ENCODE peak calls at places on chromosomes 2 and 18, in five cellular contexts. X, J, F, K and M are unnamed samples. For H3K9me3, the result is how much of the 10 kb centered on the place peaks cover.

GRCh38 chr2:71575966-71576365 is 122.6 kb downstream of the DYSF start:
- DNase-seq in X (no peak), J (no peak), F (no peak), K (no peak), M (no peak)

GRCh38 chr18:60775978-60776377 is 403.4 kb upstream of the MC4R start:
- DNase-seq in X (no peak), J (no peak), F (no peak), K (no peak), M (no peak)

GRCh38 chr2:26574066-26574899 is 66.9 kb downstream of the CIB4 start:
- DNase-seq in X (no peak), J (no peak), F (no peak), K (no peak), M (no peak)

GRCh38 chr2:144468823-144469595 is 50.9 kb downstream of the ZEB2 start:
- DNase-seq in X (no peak), J (no peak), F (no peak), K (no peak), M (no peak)

GRCh38 chr18:72427721-72428120 is 116.4 kb downstream of the CBLN2 start:
- DNase-seq in X (no peak), J (no peak), F (peak), K (no peak), M (no peak)

GRCh38 chr2:189142893-189143759 is 36.4 kb downstream of the COL5A2 start:
- DNase-seq in X (peak), J (peak), F (no peak), K (peak), M (peak)

GRCh38 chr18:54389143-54389505 is 31.4 kb downstream of the C18orf54 start:
- DNase-seq in X (no peak), J (no peak), F (no peak), K (no peak), M (no peak)

GRCh38 chr18:3653859-3654441 is 204.0 kb downstream of the TGIF1 start:
- DNase-seq in X (peak), J (no peak), F (no peak), K (no peak), M (no peak)

GRCh38 chr18:22914633-22915032 is 18.5 kb upstream of the RBBP8 start:
- DNase-seq in X (no peak), J (no peak), F (no peak), K (no peak), M (no peak)

GRCh38 chr18:70046796-70047195 is 99.1 kb upstream of the CD226 start:
- DNase-seq in X (no peak), J (no peak), F (peak), K (no peak), M (no peak)

GRCh38 chr2:133787207-133787606 is 218.9 kb upstream of the NCKAP5 start:
- DNase-seq in X (peak), J (no peak), F (peak), K (no peak), M (no peak)

GRCh38 chr2:10390369-10390801 is 57.7 kb downstream of the ODC1 start:
- DNase-seq in X (no peak), J (no peak), F (no peak), K (no peak), M (no peak)

GRCh38 chr2:112588611-112589045 is 4.2 kb downstream of the CHCHD5 start:
- DNase-seq in X (no peak), J (no peak), F (no peak), K (no peak), M (no peak)

GRCh38 chr2:69642709-69643601 is 584 bp downstream of the AAK1 start:
- DNase-seq in X (peak), J (peak), F (peak), K (peak), M (peak)

GRCh38 chr2:7010376-7010775 is 93.2 kb downstream of the RNF144A start:
- DNase-seq in X (peak), J (no peak), F (peak), K (no peak), M (no peak)

DNA sequence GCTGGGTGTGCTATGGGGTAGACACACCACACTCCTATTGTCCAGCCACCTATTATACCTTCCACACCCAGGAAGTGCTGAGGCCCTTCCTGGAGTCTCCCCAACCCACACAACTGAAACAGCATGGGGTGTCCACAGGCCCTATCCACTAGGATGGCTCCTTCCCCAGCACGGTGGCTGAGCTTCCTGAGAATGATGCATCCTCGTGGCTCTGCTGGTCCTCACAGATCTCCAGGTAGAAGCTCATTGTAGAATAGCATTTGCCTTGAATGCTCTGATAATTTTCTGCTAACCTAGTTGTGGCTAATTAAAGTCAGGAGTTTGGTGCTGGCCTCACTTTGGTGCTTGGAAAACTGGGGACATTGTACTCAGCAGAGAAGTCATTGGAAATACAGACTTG is 182.6 kb downstream of the ANKRD30B start:
- DNase-seq in X (no peak), J (no peak), F (no peak), K (no peak), M (no peak)
- H3K9me3 ChIP-seq in X (under half), J (under half), F (under half), K (under half), M (under half)

GRCh38 chr2:37375721-37376399 is 31.4 kb downstream of the QPCT start:
- DNase-seq in X (no peak), J (no peak), F (no peak), K (no peak), M (no peak)
- H3K4me3 ChIP-seq in X (no peak), J (peak), F (no peak), K (no peak), M (no peak)

GRCh38 chr2:1754461-1755170 is 10.3 kb upstream of the PXDN start:
- DNase-seq in X (no peak), J (no peak), F (no peak), K (no peak), M (no peak)
- H3K9me3 ChIP-seq in X (under half), J (under half), F (under half), K (under half), M (under half)

DNA sequence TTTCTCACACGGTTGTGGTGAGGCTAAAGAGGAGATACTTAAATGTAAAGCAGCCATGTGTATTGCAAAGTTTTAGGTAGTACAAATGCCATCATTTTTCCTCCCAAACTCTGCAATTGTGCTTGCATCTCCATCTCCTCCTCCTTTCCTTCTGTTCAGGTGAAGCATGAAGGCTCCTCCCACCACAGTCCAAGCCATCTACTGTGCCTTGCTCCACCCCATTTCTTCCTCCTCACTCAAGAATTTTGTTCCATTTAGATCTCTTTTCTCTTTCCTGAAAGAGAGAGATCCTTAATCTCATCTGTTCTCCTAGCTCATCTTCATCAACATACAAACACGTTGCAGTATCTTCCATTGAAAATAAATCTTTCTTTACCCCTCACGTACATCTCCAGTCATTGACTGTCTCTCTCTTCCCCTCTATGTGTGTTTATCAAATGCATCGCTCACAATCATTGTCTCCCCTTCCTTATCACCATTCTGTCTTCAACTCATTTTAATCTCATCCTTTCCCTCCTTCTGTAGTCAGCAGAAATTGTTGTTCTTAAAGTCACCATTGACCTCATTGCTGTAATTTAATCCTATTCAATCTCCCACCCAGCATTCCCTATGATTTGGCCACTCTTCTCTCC is 392.1 kb downstream of the RAD51AP2 start:
- DNase-seq in X (no peak), J (no peak), F (no peak), K (no peak), M (no peak)
- H3K4me3 ChIP-seq in X (no peak), J (no peak), F (no peak), K (no peak), M (no peak)

GRCh38 chr2:185507703-185508102 is 230.9 kb upstream of the FSIP2 start:
- DNase-seq in X (no peak), J (no peak), F (no peak), K (no peak), M (no peak)

GRCh38 chr2:185510060-185510459 is 228.5 kb upstream of the FSIP2 start:
- DNase-seq in X (no peak), J (no peak), F (no peak), K (no peak), M (no peak)

GRCh38 chr2:185511925-185512324 is 226.7 kb upstream of the FSIP2 start:
- DNase-seq in X (no peak), J (no peak), F (no peak), K (no peak), M (no peak)
- H3K9me3 ChIP-seq in X (under half), J (under half), F (under half), K (under half), M (under half)

DNA sequence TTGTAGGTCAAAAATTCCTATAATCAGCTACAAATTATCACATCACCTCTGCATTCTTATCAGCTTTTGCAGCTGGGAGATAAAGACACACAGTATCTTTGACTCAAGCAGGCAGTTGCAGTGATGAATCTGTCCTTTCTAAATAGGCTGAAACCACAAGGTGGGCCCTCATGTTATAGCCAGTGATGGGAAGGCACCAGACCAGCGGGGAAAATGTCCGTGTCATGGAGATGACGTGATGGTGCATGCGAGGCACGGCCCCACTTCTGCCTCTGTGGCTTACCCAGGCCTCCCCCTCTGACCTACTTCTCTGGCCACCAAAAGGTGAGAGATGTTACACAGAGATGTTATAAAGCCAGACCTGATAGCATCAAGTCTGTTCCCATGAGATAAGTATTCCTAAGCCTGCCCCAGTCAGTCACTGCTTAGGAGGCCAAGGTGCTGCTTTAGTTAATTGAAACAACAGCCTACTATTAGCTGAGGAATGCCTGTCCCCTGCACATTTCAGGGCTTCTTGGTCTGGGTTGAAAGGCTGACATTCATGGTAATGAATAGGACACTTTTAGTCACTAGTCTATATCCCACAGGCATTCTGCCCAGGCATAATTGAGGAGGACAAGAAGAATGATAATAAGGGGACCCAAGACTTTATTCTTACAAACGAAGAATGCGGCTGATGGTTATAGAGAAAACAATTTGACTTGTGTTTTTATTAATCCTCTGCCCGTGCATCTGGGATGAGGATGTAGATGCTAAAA is 327.9 kb downstream of the LPIN1 start:
- DNase-seq in X (no peak), J (no peak), F (no peak), K (no peak), M (no peak)
- H3K4me3 ChIP-seq in X (no peak), J (no peak), F (no peak), K (no peak), M (no peak)

GRCh38 chr2:19839438-19839837 is 62.3 kb downstream of the TTC32 start:
- DNase-seq in X (no peak), J (no peak), F (no peak), K (no peak), M (no peak)
- H3K9me3 ChIP-seq in X (under half), J (under half), F (under half), K (under half), M (under half)

GRCh38 chr2:234278556-234279286 is 218.2 kb downstream of the ARL4C start:
- DNase-seq in X (no peak), J (no peak), F (no peak), K (peak), M (peak)
- H3K4me3 ChIP-seq in X (no peak), J (no peak), F (no peak), K (no peak), M (no peak)

GRCh38 chr2:125638345-125638744 is 1017.6 kb upstream of the GYPC start:
- DNase-seq in X (no peak), J (no peak), F (no peak), K (no peak), M (no peak)
- H3K9me3 ChIP-seq in X (under half), J (under half), F (under half), K (under half), M (under half)

GRCh38 chr2:8276071-8276470 is 405.8 kb upstream of the ID2 start:
- DNase-seq in X (no peak), J (no peak), F (no peak), K (no peak), M (no peak)

GRCh38 chr2:8278709-8279354 is 403.0 kb upstream of the ID2 start:
- DNase-seq in X (no peak), J (no peak), F (no peak), K (no peak), M (no peak)

GRCh38 chr2:8279506-8279905 is 402.4 kb upstream of the ID2 start:
- DNase-seq in X (no peak), J (no peak), F (no peak), K (no peak), M (no peak)

GRCh38 chr2:8281234-8281633 is 400.6 kb upstream of the ID2 start:
- DNase-seq in X (no peak), J (no peak), F (no peak), K (no peak), M (no peak)

DNA sequence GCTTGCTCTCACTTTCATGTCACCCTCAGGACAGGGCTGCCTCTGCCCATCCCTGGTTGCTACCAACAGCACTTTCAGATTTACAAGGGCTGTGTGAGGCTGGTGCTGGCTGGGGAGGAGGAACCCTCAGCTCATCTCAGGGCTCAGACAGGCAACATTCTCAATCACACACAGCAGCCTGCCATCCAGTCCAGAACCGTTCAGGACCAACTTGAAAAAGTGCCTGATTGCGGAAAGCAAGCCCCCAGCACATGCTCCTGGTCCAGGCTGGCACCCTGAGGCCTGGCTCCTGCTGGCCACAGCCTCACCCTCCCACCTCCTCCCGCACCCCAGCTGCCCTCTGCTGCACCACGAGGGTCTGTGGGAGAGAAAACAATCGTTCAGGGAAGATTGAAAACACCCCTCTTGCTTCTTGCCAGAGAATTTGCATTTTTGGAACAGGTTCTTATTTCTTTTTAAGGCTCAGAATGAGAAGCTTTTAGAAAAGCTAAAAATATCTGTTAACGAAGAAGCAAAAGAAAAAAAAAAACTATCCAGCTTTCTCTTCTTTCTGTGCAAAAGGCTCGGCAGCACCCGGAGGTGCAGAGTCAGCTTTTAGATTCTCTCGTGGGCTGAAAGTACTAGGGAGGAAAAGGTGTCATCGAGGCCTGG is 403.8 kb upstream of the ID2 start:
- DNase-seq in X (no peak), J (peak), F (no peak), K (no peak), M (no peak)
- H3K4me3 ChIP-seq in X (no peak), J (peak), F (no peak), K (no peak), M (no peak)